ENCODE peak calls at places on chromosomes 11 and 22, in five cellular contexts. G is mesendoderm, Q is IMR-90, C is H9, X is neuronal stem cell. U is an unnamed sample.

GRCh38 chr11:68038226-68038717 is 553 bp upstream of the TCIRG1 start:
- DNase-seq in X (no peak), Q (no peak), G (no peak), C (no peak), U (no peak)

GRCh38 chr22:28395920-28396447 is 283.7 kb downstream of the TTC28 start:
- DNase-seq in G (no peak), Q (peak; percentile 48), C (no peak), X (no peak), U (no peak)

GRCh38 chr11:36056160-36056751 is 112.4 kb downstream of the LDLRAD3 start:
- DNase-seq in Q (peak; percentile 40), G (peak; percentile 73), C (peak; percentile 65), X (no peak), U (peak; percentile 74)

GRCh38 chr11:3149852-3150188 is 15.3 kb downstream of the OSBPL5 start:
- DNase-seq in G (no peak), X (no peak), C (no peak), Q (no peak), U (no peak)

GRCh38 chr11:19962795-19963163 is 197.5 kb downstream of the DBX1 start:
- DNase-seq in C (no peak), Q (peak; percentile 97), X (no peak), G (no peak), U (no peak)

GRCh38 chr22:41947181-41948080 is 479 bp upstream of the CENPM start:
- DNase-seq in G (no peak), Q (no peak), X (no peak), C (no peak), U (no peak)

GRCh38 chr11:3949132-3949531 is 93.7 kb downstream of the STIM1 start:
- DNase-seq in G (no peak), Q (no peak), C (no peak), X (no peak), U (no peak)

GRCh38 chr11:18294862-18295261 is 27.1 kb downstream of the HPS5 start:
- DNase-seq in X (no peak), Q (no peak), C (no peak), G (no peak), U (no peak)

GRCh38 chr22:27848005-27848404 is 46.4 kb upstream of the MN1 start:
- DNase-seq in X (no peak), Q (no peak), G (no peak), C (no peak), U (no peak)

GRCh38 chr22:32590556-32590955 is 115.9 kb downstream of the FBXO7 start:
- DNase-seq in C (no peak), G (no peak), X (no peak), Q (peak; percentile 63), U (no peak)

GRCh38 chr11:115717215-115717584 is 213.0 kb upstream of the CADM1 start:
- DNase-seq in X (no peak), C (no peak), G (no peak), Q (peak; percentile 46), U (no peak)

GRCh38 chr11:65290448-65291165 is 24.1 kb upstream of the CDC42EP2 start:
- DNase-seq in G (no peak), Q (peak; percentile 100), C (no peak), X (no peak), U (no peak)

GRCh38 chr11:123137496-123138270 is 57.4 kb downstream of the CLMP start:
- DNase-seq in G (peak; percentile 91), X (peak; percentile 20), Q (peak; percentile 75), C (peak; percentile 80), U (peak; percentile 71)

GRCh38 chr11:7573193-7573557 is 59.4 kb downstream of the PPFIBP2 start:
- DNase-seq in X (no peak), G (no peak), C (no peak), Q (peak; percentile 39), U (no peak)

GRCh38 chr11:130609121-130610035 is 160.9 kb downstream of the ADAMTS15 start:
- DNase-seq in C (peak; percentile 47), X (no peak), G (peak; percentile 40), Q (no peak), U (no peak)

GRCh38 chr22:45164217-45165123 is 745 bp downstream of the NUP50 start:
- DNase-seq in Q (no peak), G (peak; percentile 39), X (peak; percentile 12), C (no peak), U (no peak)
- H2BK5ac ChIP-seq in Q (peak overlapping the region; percentile 88), G (peak overlapping the region; percentile 85), X (no peak overlapping the region), C (no peak overlapping the region), U (peak overlapping the region; percentile 49)

DNA sequence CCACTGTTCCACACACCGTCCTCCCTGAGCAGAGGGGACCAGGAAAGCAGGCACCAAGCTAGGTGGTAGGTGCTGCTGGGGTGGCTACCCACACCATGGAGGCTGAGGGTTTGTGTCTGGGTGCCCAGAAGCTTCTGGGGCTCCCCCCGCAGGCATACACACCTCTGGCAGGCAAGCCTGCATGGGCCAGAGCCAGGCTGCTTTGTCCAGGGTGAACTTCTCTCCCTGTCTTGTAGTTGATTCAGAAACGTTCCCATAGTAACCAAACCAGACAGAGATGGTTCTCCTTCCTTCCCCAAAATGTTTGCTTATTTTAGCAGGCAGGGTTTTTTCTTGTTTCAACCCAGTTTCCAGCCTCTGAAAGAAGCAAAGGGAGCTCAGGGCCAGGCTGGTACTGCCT is 40.9 kb upstream of the SUSD2 start:
- DNase-seq in X (no peak), G (no peak), C (no peak), Q (peak; percentile 40), U (no peak)
- H2BK5ac ChIP-seq in X (no peak overlapping the region), G (no peak overlapping the region), C (no peak overlapping the region), Q (no peak overlapping the region), U (no peak overlapping the region)

DNA sequence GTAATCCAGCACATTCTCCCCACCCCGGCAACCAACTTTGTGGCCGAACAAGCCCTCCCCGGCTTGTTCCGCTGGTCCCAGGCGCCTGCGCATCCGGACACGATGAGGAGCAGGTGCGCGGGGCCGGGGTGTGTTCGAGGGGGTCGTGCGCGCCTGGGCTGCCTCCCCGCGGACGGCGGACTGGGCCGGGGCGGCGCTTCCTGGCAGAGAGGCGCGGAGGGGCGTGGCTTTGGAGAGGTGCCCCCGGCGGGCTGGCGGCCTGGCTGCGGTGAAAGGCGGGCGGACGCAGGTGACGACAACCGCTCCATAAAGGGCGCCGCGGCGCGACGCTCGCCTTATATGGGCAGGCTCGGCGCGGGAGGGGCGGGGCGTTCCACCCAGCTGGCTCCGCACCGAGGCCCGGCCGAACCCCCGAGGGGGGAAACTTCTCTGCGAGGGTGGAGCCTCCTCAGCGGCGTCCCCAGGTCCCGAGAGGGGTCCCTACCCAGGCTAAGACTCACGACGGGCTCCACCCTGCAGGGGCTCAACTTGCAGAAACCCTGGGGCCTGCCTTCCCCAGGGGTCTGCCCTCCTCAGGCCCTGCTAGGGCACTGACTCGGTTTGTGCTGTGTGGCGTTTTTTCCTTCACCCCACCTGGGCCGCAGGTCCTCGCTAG is 26.4 kb downstream of the TXN2 start:
- DNase-seq in G (peak; percentile 97), C (peak; percentile 98), X (peak; percentile 89), Q (peak; percentile 84), U (peak; percentile 91)
- H2BK5ac ChIP-seq in G (peak overlapping the region; percentile 54), C (no peak overlapping the region), X (no peak overlapping the region), Q (peak overlapping the region; percentile 25), U (peak overlapping the region; percentile 80)

GRCh38 chr11:57543601-57544000 is 6.2 kb downstream of the SMTNL1 start:
- DNase-seq in C (peak; percentile 54), G (no peak), Q (no peak), X (no peak), U (no peak)
- H2BK5ac ChIP-seq in C (no peak overlapping the region), G (no peak overlapping the region), Q (no peak overlapping the region), X (peak overlapping the region; percentile 29), U (peak overlapping the region; percentile 48)

GRCh38 chr11:10735532-10736465 is 15.2 kb upstream of the CTR9 start:
- DNase-seq in C (peak; percentile 97), G (peak; percentile 97), Q (peak; percentile 96), X (peak; percentile 88), U (peak; percentile 90)
- H2BK5ac ChIP-seq in C (no peak overlapping the region), G (no peak overlapping the region), Q (peak overlapping the region; percentile 95), X (no peak overlapping the region), U (no peak overlapping the region)

GRCh38 chr22:47102648-47103047 is 340.2 kb downstream of the TBC1D22A start:
- DNase-seq in C (peak; percentile 74), G (peak; percentile 96), Q (peak; percentile 12), X (no peak), U (peak; percentile 34)
- H2BK5ac ChIP-seq in C (no peak overlapping the region), G (peak overlapping the region; percentile 63), Q (no peak overlapping the region), X (no peak overlapping the region), U (peak overlapping the region; percentile 72)

DNA sequence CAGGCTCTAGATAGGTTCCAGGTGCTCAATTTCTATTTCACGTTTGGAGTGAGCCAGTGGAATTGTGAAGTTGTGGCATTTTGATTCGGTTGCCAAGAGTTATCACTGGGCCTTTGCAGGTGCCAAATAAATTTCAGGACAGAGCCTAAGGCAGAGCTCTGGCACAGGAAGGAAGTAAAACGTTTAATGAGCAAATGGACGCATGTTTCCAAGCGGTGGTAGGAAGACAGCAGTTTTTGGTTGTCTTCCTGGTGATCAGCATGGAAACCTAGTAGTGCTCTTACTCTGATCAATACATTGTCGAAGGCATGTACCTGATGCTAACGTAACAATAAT is 452 bp downstream of the BIRC3 start:
- DNase-seq in C (no peak), X (no peak), Q (no peak), G (no peak), U (no peak)
- H2BK5ac ChIP-seq in C (no peak overlapping the region), X (no peak overlapping the region), Q (no peak overlapping the region), G (no peak overlapping the region), U (no peak overlapping the region)